ENCODE peak calls at places on chromosomes 4 and X, in eight cellular contexts. D, W, J, M, U, G, Q and X are unnamed samples.

GRCh38 chr4:16916719-16917337 is 18.4 kb upstream of the LDB2 start:
- DNase-seq in D (no peak), W (no peak), J (peak; percentile 57), M (peak; percentile 39), U (peak; percentile 12), G (peak; percentile 15), Q (no peak), X (no peak)

GRCh38 chr4:139890810-139891209 is 225.2 kb downstream of the MGST2 start:
- DNase-seq in D (no peak), W (no peak), J (no peak), M (no peak), U (peak; percentile 27), G (no peak), Q (no peak), X (no peak)

GRCh38 chr4:38236003-38236402 is 275.8 kb downstream of the PTTG2 start:
- DNase-seq in D (no peak), W (no peak), J (no peak), M (no peak), U (no peak), G (no peak), Q (peak; percentile 86), X (no peak)

GRCh38 chr4:98657531-98658286 is 702 bp downstream of the TSPAN5 start:
- DNase-seq in D (no peak), W (no peak), J (peak; percentile 23), M (peak; percentile 18), U (peak; percentile 81), G (peak; percentile 56), Q (no peak), X (peak; percentile 27)

GRCh38 chrX:18424482-18425198 is 768 bp upstream of the CDKL5 start:
- DNase-seq in D (peak; percentile 69), W (no peak), J (peak; percentile 29), M (no peak), U (peak; percentile 20), G (peak; percentile 28), Q (no peak), X (no peak)

GRCh38 chr4:20839957-20840356 is 139.7 kb downstream of the PACRGL start:
- DNase-seq in D (no peak), W (no peak), J (no peak), M (no peak), U (peak; percentile 57), G (no peak), Q (no peak), X (no peak)

GRCh38 chr4:86965019-86965976 is 30.5 kb downstream of the AFF1 start:
- DNase-seq in D (no peak), W (no peak), J (no peak), M (no peak), U (no peak), G (no peak), Q (no peak), X (no peak)

GRCh38 chr4:84531689-84532088 is 32.6 kb upstream of the NKX6-1 start:
- DNase-seq in D (no peak), W (no peak), J (no peak), M (no peak), U (peak; percentile 66), G (no peak), Q (no peak), X (no peak)

GRCh38 chrX:11533211-11533651 is 132.5 kb downstream of the ARHGAP6 start:
- DNase-seq in D (no peak), W (no peak), J (no peak), M (no peak), U (peak; percentile 64), G (peak; percentile 22), Q (no peak), X (no peak)

GRCh38 chr4:73583661-73584060 is 36.6 kb downstream of the RASSF6 start:
- DNase-seq in D (no peak), W (no peak), J (no peak), M (no peak), U (no peak), G (no peak), Q (no peak), X (no peak)

GRCh38 chrX:150544222-150544787 is 24.1 kb upstream of the MTM1 start:
- DNase-seq in D (no peak), W (no peak), J (no peak), M (no peak), U (peak; percentile 3), G (peak; percentile 10), Q (no peak), X (no peak)

GRCh38 chr4:109032676-109033075 is 269.8 kb downstream of the COL25A1 start:
- DNase-seq in D (no peak), W (no peak), J (no peak), M (no peak), U (no peak), G (no peak), Q (no peak), X (no peak)

GRCh38 chr4:139123910-139124309 is 53.1 kb downstream of the ELF2 start:
- DNase-seq in D (no peak), W (no peak), J (no peak), M (no peak), U (no peak), G (no peak), Q (no peak), X (no peak)

GRCh38 chr4:158809611-158810486 is 41.0 kb downstream of the FNIP2 start:
- DNase-seq in D (no peak), W (no peak), J (no peak), M (no peak), U (peak; percentile 58), G (no peak), Q (no peak), X (no peak)

GRCh38 chrX:56248492-56248891 is 16.3 kb downstream of the KLF8 start:
- DNase-seq in D (peak; percentile 69), W (no peak), J (peak; percentile 57), M (peak; percentile 26), U (no peak), G (peak; percentile 10), Q (no peak), X (peak; percentile 43)

DNA sequence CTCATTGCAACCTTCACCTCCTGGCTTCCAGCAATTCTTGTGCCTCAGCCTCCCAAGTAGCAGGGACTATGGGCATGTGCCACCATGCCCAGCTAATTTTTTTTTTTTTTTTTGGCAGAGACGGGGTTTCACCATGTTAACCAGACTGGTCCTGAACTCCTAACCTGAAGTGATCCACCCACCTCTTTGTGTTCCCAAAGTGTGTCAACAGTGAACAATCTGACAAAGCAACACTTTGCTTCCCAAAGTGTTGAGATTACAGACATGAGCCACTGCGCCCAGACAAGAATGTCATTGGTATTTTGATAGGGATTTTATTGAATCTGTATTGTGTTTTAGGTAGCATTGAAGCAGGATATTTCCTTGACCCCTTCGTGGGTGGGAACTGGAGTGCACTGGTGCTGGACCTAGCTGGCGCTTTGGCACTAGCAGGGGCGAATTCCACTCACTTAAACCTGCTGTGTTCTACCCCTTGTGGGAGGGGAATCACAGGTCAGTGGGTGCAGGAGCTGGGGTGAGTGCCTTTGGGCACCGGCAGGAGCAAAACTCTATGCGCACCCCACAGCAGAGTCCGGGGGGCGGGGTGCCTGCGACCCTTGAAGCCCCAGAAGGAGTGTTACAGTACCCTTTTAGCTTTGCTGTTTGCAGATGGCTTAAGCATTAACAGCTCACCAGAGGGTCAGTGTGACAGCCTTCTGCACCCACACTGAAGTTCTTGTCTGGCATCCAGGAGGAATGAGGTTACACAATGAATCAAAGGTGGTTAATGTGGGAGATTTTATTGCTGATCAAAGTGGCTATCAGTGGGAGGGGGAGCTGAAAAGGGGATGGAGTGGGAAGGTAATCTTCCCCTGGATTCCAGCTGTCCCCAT is 21.9 kb downstream of the KLF8 start:
- DNase-seq in D (no peak), W (no peak), J (no peak), M (no peak), U (no peak), G (no peak), Q (no peak), X (no peak)
- TF ChIP-seq CTCF in D (no peak), W (no peak), J (no peak), M (no peak), U (no peak), G (no peak), Q (no peak), X (no peak)

DNA sequence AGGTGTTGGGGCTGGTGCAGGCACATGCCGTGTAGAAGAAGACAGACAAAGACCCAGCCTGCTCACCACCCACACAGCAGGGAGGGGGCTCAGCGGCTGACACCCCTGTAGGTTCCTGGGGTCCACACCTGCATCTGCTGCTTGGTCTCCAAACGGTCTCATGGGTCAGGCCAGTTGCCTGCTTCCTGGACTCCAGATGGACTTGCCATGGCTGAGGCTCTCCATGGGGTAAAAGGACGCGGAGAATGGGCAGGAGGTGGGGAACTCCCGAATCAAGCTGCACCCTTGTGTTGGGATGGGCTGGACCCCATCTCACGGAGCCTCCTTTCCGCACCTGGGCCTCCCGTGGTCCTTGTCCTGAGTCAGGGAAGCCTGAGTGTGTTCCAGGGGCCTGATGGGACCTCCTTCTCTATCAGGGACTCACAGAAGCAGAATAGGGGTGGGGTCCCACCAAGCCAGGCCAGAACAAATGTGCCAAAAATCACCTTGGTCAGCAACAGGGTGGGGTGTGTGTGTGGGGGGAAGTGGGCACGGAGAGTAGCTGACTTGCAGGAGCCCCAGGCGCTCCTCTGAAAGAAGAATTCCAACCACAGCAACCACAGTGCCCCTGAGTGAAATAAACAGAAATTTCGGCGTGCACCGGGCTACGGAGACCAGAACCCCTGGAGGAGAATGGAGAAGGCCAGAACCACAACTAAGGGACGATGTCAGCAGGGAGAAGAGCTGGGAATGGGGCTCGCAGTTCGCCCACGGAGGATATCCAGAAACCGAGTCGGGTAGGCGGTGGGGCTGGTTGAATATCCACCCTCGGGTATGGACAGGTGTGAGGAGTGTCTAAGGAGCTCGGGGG is 11.8 kb upstream of the ASMTL start:
- DNase-seq in D (peak; percentile 58), W (peak; percentile 66), J (no peak), M (no peak), U (no peak), G (no peak), Q (peak; percentile 81), X (no peak)
- H3K27ac ChIP-seq in D (no peak overlapping the region), W (no peak overlapping the region), J (no peak overlapping the region), M (no peak overlapping the region), U (no peak overlapping the region), G (no peak overlapping the region), Q (no peak overlapping the region), X (no peak overlapping the region)

GRCh38 chr4:19592391-19592790 is 659.3 kb upstream of the SLIT2 start:
- DNase-seq in D (no peak), W (no peak), J (no peak), M (no peak), U (no peak), G (no peak), Q (no peak), X (no peak)
- H3K9me3 ChIP-seq in D (no peaks in the 10 kb centered on the region), W (no peaks in the 10 kb centered on the region), J (no peaks in the 10 kb centered on the region), M (peaks cover 3% of the 10 kb centered on the region), U (no peaks in the 10 kb centered on the region), G (no peaks in the 10 kb centered on the region), Q (no peaks in the 10 kb centered on the region), X (no peaks in the 10 kb centered on the region)

DNA sequence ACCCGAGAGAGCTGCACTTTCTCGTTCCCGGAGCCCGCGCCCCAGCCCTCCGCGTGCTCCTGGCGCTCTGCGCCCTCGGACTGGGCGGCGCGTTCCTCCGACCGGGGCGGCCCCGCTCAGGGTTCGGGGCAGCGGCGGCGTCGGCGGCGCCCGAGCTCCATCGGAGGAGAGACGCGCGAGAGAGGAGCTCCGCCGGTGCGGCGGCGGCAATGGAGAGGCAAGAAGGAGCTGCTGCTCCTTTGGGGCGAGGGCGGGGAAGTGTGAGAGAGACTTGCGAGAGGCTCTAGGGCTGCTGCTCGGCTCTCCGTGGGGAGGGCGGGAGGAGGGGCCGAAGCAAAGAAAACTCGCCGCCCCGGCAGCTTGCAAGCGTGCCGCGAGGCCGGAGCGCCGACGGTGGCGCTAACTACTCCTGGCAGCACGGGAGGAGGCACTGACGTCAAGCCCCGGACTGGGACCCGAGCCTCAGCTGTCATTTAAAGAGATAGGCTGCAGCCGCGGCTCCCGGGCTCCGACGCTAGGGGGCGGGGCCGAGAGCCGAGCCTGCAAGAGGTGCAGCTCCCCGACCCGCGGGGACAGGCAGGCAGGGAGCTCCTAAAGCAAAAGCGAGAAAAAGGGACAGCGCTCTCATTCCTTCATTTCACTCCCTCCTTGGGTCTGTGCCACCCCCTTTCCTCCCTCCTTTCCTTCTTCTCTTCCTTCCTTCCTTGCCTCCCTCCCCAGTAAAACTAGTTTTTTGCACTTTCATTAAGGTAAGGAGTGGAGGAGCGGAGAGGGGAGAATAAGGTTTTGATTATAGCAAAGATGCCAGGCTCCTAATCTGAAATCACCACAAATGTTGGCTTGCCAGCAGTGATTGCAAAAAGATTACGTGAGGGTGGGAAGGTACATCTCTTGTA is at the start of gene KCTD8:
- DNase-seq in D (peak; percentile 95), W (peak; percentile 85), J (peak; percentile 88), M (peak; percentile 83), U (peak; percentile 81), G (peak; percentile 48), Q (peak; percentile 96), X (peak; percentile 86)
- TF ChIP-seq CTCF in D (peak; percentile 16), W (peak; percentile 56), J (peak; percentile 72), M (peak; percentile 43), U (peak; percentile 82), G (peak; percentile 47), Q (peak; percentile 76), X (peak; percentile 22)